ENCODE peak calls at places on chromosomes 5 and 9, in ten cellular contexts. W is GM23338; I is IMR-90; L is astrocyte of the spinal cord; X is A549; A is upper lobe of right lung; Z is right lobe of liver; U is Caco-2; G is naive thymus-derived CD4-positive, alpha-beta T cell; K is right cardiac atrium. B is an unnamed sample.

GRCh38 chr5:89179761-89180160 is 296.8 kb upstream of the MEF2C start:
- DNase-seq in L (no peak), A (no peak), I (no peak), U (no peak), W (no peak), G (no peak), X (no peak), K (no peak), Z (no peak), B (no peak)

GRCh38 chr5:88724201-88724600 is 158.8 kb downstream of the MEF2C start:
- DNase-seq in L (peak; percentile 50), I (peak; percentile 29), K (no peak), W (peak; percentile 19), A (no peak), X (no peak), G (no peak), U (no peak), Z (no peak), B (peak; percentile 24)

GRCh38 chr9:104586496-104587180 is 12.6 kb downstream of the OR13C5 start:
- DNase-seq in U (no peak), I (no peak), W (no peak), G (no peak), L (no peak), A (no peak), Z (no peak), X (no peak), K (peak; percentile 19), B (peak; percentile 73)

GRCh38 chr9:70883056-70883455 is 238.4 kb downstream of the TRPM3 start:
- DNase-seq in G (no peak), X (no peak), L (peak; percentile 59), A (no peak), I (peak; percentile 3), U (no peak), Z (no peak), W (no peak), K (no peak), B (peak; percentile 71)

GRCh38 chr5:63963080-63963735 is 963 bp upstream of the HTR1A start:
- DNase-seq in Z (no peak), U (peak; percentile 74), L (peak; percentile 62), I (peak; percentile 52), A (no peak), K (no peak), G (peak; percentile 23), X (peak; percentile 28), W (peak; percentile 97), B (peak; percentile 9)

GRCh38 chr5:30849801-30850370 is 343.6 kb upstream of the CDH6 start:
- DNase-seq in U (no peak), L (peak; percentile 98), X (peak; percentile 22), W (no peak), K (no peak), Z (no peak), I (peak; percentile 86), A (no peak), G (no peak), B (no peak)

GRCh38 chr5:179973391-179973790 is 65.7 kb upstream of the TBC1D9B start:
- DNase-seq in U (no peak), G (no peak), L (no peak), X (no peak), Z (no peak), K (no peak), W (no peak), A (no peak), I (no peak), B (no peak)

GRCh38 chr5:72224946-72225427 is 95.1 kb downstream of the MRPS27 start:
- DNase-seq in U (no peak), K (no peak), Z (no peak), I (peak; percentile 71), A (no peak), L (peak; percentile 82), G (no peak), X (no peak), W (no peak), B (no peak)

GRCh38 chr9:27293046-27293445 is 3.9 kb downstream of the EQTN start:
- DNase-seq in I (no peak), W (no peak), A (no peak), Z (no peak), G (no peak), K (no peak), X (no peak), U (no peak), L (no peak), B (no peak)

GRCh38 chr5:31854181-31854624 is 215.3 kb downstream of the PDZD2 start:
- DNase-seq in X (no peak), Z (peak; percentile 22), I (peak; percentile 26), W (peak; percentile 86), G (no peak), U (no peak), K (no peak), L (peak; percentile 86), A (peak; percentile 71), B (peak; percentile 41)
- H3K4me3 ChIP-seq in X (peak overlapping the region; percentile 62), Z (peak overlapping the region; percentile 34), I (peak overlapping the region; percentile 24), W (peak overlapping the region; percentile 99), G (peak overlapping the region; percentile 63), U (peak overlapping the region; percentile 28), K (peak overlapping the region; percentile 65), L (peak overlapping the region; percentile 66), A (peak overlapping the region; percentile 74), B (peak overlapping the region; percentile 60)

GRCh38 chr5:128538249-128539037 is 398 bp upstream of the FBN2 start:
- DNase-seq in I (peak; percentile 80), A (peak; percentile 73), G (no peak), U (no peak), X (peak; percentile 63), W (peak; percentile 88), Z (peak; percentile 55), K (peak; percentile 38), L (peak; percentile 84), B (peak; percentile 88)
- H3K4me3 ChIP-seq in I (peak overlapping the region; percentile 81), A (peak overlapping the region; percentile 43), G (no peak overlapping the region), U (no peak overlapping the region), X (peak overlapping the region; percentile 84), W (peak overlapping the region; percentile 79), Z (peak overlapping the region; percentile 14), K (peak overlapping the region; percentile 39), L (peak overlapping the region; percentile 73), B (peak overlapping the region; percentile 93)

DNA sequence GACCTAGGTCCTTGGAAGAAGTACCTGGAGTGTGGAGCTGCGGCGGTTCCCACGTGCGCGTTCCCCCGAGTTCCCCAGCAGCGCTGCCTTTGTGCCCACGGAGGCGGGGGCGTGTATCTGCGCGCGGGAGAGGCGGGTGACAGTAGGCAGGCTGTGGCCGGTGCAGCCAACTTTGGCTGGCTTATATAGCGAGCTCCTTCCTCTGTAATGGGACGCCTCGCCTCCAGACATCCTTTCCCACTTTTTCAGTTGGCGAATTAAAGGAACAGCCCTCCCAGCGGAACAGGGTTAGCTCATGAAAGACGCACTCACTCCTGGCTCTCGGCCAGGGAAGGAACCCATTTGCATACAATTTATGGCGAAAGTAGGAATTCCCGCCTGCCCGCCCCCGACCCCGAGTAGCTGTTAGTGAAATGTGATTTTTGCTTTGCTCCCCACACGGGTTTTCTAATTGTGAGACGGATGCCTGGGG is at the start of gene TNC:
- DNase-seq in W (peak; percentile 81), U (peak; percentile 8), I (peak; percentile 92), A (peak; percentile 74), K (peak; percentile 82), G (no peak), X (peak; percentile 19), Z (peak; percentile 36), L (peak; percentile 92), B (peak; percentile 97)
- H3K4me3 ChIP-seq in W (peak within 1 kb of the TSS; percentile 65), U (peak within 1 kb of the TSS; percentile 27), I (peak within 1 kb of the TSS; percentile 84), A (peak within 1 kb of the TSS; percentile 43), K (peak within 1 kb of the TSS; percentile 8), G (no peak within 1 kb of the TSS), X (peak within 1 kb of the TSS; percentile 39), Z (peak within 1 kb of the TSS; percentile 2), L (peak within 1 kb of the TSS; percentile 58), B (peak within 1 kb of the TSS; percentile 62)

GRCh38 chr5:121188849-121189248 is 662.8 kb upstream of the FTMT start:
- DNase-seq in X (no peak), G (no peak), Z (no peak), I (no peak), A (no peak), W (no peak), U (no peak), K (no peak), L (no peak), B (no peak)

GRCh38 chr5:121182788-121183490 is 668.7 kb upstream of the FTMT start:
- DNase-seq in X (no peak), G (no peak), K (no peak), A (no peak), W (no peak), I (peak; percentile 0), L (no peak), Z (no peak), U (no peak), B (no peak)
- H3K4me3 ChIP-seq in X (no peak overlapping the region), G (no peak overlapping the region), K (no peak overlapping the region), A (no peak overlapping the region), W (no peak overlapping the region), I (no peak overlapping the region), L (no peak overlapping the region), Z (no peak overlapping the region), U (no peak overlapping the region), B (no peak overlapping the region)

GRCh38 chr5:141384471-141385267 is 2.1 kb downstream of the PCDHGA7 start:
- DNase-seq in W (no peak), A (no peak), U (no peak), K (no peak), G (no peak), Z (no peak), I (no peak), L (no peak), X (no peak), B (no peak)

GRCh38 chr5:141382469-141383294 is at the start of gene PCDHGA7:
- DNase-seq in U (no peak), L (peak; percentile 56), A (no peak), K (no peak), G (no peak), W (no peak), X (peak; percentile 78), Z (no peak), I (peak; percentile 57), B (peak; percentile 77)

GRCh38 chr5:141388661-141389060 is 1.2 kb downstream of the PCDHGB4 start:
- DNase-seq in A (no peak), Z (no peak), L (no peak), G (no peak), K (no peak), W (no peak), U (no peak), X (no peak), I (no peak), B (no peak)

GRCh38 chr5:141383345-141383744 is 803 bp downstream of the PCDHGA7 start:
- DNase-seq in L (no peak), G (no peak), A (no peak), U (no peak), I (no peak), K (no peak), X (peak; percentile 20), W (no peak), Z (no peak), B (no peak)
- H3K4me3 ChIP-seq in L (peak overlapping the region; percentile 46), G (no peak overlapping the region), A (no peak overlapping the region), U (no peak overlapping the region), I (peak overlapping the region; percentile 83), K (peak overlapping the region; percentile 58), X (peak overlapping the region; percentile 88), W (no peak overlapping the region), Z (no peak overlapping the region), B (peak overlapping the region; percentile 58)

B was measured in foreskin fibroblast.